ENCODE peak calls at places on chromosomes 7 and 10, in five cellular contexts. A, F, O, C and Y are unnamed samples.

GRCh38 chr10:90148121-90148855 is 446.9 kb downstream of the KIF20B start:
- DNase-seq in A (peak; percentile 48), F (peak; percentile 69), C (no peak), O (no peak), Y (no peak)

GRCh38 chr10:25017247-25017590 is 807 bp downstream of the THNSL1 start:
- DNase-seq in F (no peak), C (peak; percentile 24), O (no peak), A (peak; percentile 59), Y (peak; percentile 8)

GRCh38 chr10:21171197-21171935 is 274.3 kb upstream of the NEBL start:
- DNase-seq in F (no peak), C (no peak), A (peak; percentile 22), O (no peak), Y (no peak)

GRCh38 chr10:123792579-123792978 is 99.0 kb downstream of the CPXM2 start:
- DNase-seq in F (no peak), C (no peak), A (no peak), O (no peak), Y (no peak)

GRCh38 chr10:86130737-86131475 is 235.7 kb downstream of the GRID1 start:
- DNase-seq in A (no peak), C (no peak), O (no peak), F (no peak), Y (no peak)

GRCh38 chr7:86913709-86914108 is 145.7 kb downstream of the ELAPOR2 start:
- DNase-seq in O (peak; percentile 60), C (no peak), F (peak; percentile 92), A (no peak), Y (no peak)

GRCh38 chr10:98696516-98696915 is 249.8 kb upstream of the HPS1 start:
- DNase-seq in O (no peak), F (no peak), C (no peak), A (no peak), Y (no peak)

GRCh38 chr10:132065491-132066105 is at the start of gene JAKMIP3:
- DNase-seq in C (peak; percentile 32), A (peak; percentile 65), F (peak; percentile 88), O (peak; percentile 77), Y (no peak)

GRCh38 chr7:147412782-147413186 is 1177.8 kb upstream of the C7orf33 start:
- DNase-seq in F (peak; percentile 93), A (no peak), C (no peak), O (peak; percentile 63), Y (no peak)

GRCh38 chr7:84117304-84117703 is 77.3 kb downstream of the SEMA3A start:
- DNase-seq in C (no peak), A (no peak), F (no peak), O (no peak), Y (no peak)

GRCh38 chr7:28137471-28137870 is 43.1 kb downstream of the JAZF1 start:
- DNase-seq in O (no peak), C (no peak), A (no peak), F (no peak), Y (no peak)

GRCh38 chr7:137944168-137944567 is 57.7 kb downstream of the CREB3L2 start:
- DNase-seq in A (no peak), O (no peak), F (peak; percentile 32), C (no peak), Y (no peak)

GRCh38 chr10:21372651-21373410 is 152.7 kb downstream of the SKIDA1 start:
- DNase-seq in F (peak; percentile 97), A (peak; percentile 75), O (peak; percentile 46), C (peak; percentile 58), Y (peak; percentile 24)

GRCh38 chr7:55775051-55775420 is 87.5 kb downstream of the SEPTIN14 start:
- DNase-seq in A (no peak), C (no peak), O (no peak), F (no peak), Y (no peak)

GRCh38 chr10:27724287-27724686 is 21.3 kb downstream of the MKX start:
- DNase-seq in A (no peak), F (no peak), O (no peak), C (no peak), Y (no peak)

GRCh38 chr7:22173884-22174573 is 182.9 kb downstream of the RAPGEF5 start:
- DNase-seq in A (peak; percentile 36), F (no peak), C (no peak), O (no peak), Y (peak; percentile 16)

GRCh38 chr7:27640914-27641570 is 21.6 kb downstream of the HIBADH start:
- DNase-seq in O (no peak), F (peak; percentile 51), C (no peak), A (peak; percentile 93), Y (no peak)

GRCh38 chr10:52653510-52653909 is 119.1 kb downstream of the MBL2 start:
- DNase-seq in O (no peak), A (no peak), C (no peak), F (no peak), Y (no peak)

GRCh38 chr10:86261470-86261869 is 105.1 kb downstream of the GRID1 start:
- DNase-seq in O (no peak), A (no peak), F (no peak), C (no peak), Y (no peak)

GRCh38 chr10:50431118-50431517 is 179.8 kb upstream of the ASAH2 start:
- DNase-seq in O (peak; percentile 42), F (peak; percentile 69), A (peak; percentile 77), C (no peak), Y (no peak)

GRCh38 chr10:81680374-81680773 is 194.6 kb upstream of the NRG3 start:
- DNase-seq in C (no peak), F (no peak), O (no peak), A (no peak), Y (no peak)